ENCODE peak calls at places on chromosomes 7 and 10, in eight cellular contexts. F is neural progenitor cell, P is ovary, K is prostate gland, X is foreskin keratinocyte, I is IMR-90, G is GM23248, Q is left ventricle myocardium inferior. L is an unnamed sample. For H3K4me1, the result is how much of the 10 kb centered on the place peaks cover.

GRCh38 chr10:8056891-8057331 is 2.4 kb downstream of the GATA3 start:
- DNase-seq in K (no peak), F (peak), P (no peak), X (no peak), G (no peak), I (no peak), Q (no peak), L (no peak)

GRCh38 chr7:14999331-14999730 is 96.8 kb upstream of the DGKB start:
- DNase-seq in I (no peak), Q (no peak), K (no peak), P (no peak), G (no peak), F (no peak), X (no peak), L (no peak)

GRCh38 chr7:29019275-29019820 is 61.2 kb upstream of the TRIL start:
- DNase-seq in P (no peak), I (no peak), K (no peak), F (no peak), X (no peak), G (peak), Q (no peak), L (no peak)

GRCh38 chr10:3046941-3047621 is 20.3 kb upstream of the PFKP start:
- DNase-seq in I (peak), Q (no peak), K (no peak), G (no peak), X (no peak), F (peak), P (no peak), L (no peak)

GRCh38 chr10:118116555-118117311 is 70.0 kb upstream of the RAB11FIP2 start:
- DNase-seq in P (peak), Q (no peak), I (no peak), F (no peak), K (peak), X (no peak), G (no peak), L (no peak)

GRCh38 chr7:70238171-70238575 is 639.9 kb downstream of the AUTS2 start:
- DNase-seq in G (no peak), Q (no peak), F (peak), K (no peak), I (no peak), X (no peak), P (no peak), L (no peak)

GRCh38 chr10:8229153-8229552 is 174.7 kb downstream of the GATA3 start:
- DNase-seq in I (no peak), F (no peak), K (no peak), Q (no peak), P (no peak), G (no peak), X (no peak), L (no peak)

GRCh38 chr10:132293416-132294195 is 14.1 kb downstream of the STK32C start:
- DNase-seq in Q (peak), P (peak), I (no peak), K (no peak), X (no peak), G (no peak), F (peak), L (peak)

GRCh38 chr7:135877799-135878198 is 99.4 kb downstream of the MTPN start:
- DNase-seq in I (peak), P (no peak), Q (no peak), G (peak), X (peak), F (no peak), K (peak), L (no peak)

GRCh38 chr7:36448781-36449379 is 59.2 kb downstream of the ANLN start:
- DNase-seq in X (no peak), I (peak), P (no peak), Q (no peak), F (no peak), G (peak), K (no peak), L (no peak)

GRCh38 chr10:62528441-62528840 is 154.3 kb downstream of the ZNF365 start:
- DNase-seq in Q (no peak), X (no peak), I (no peak), K (no peak), P (no peak), F (no peak), G (no peak), L (no peak)

GRCh38 chr10:60444494-60445064 is 54.9 kb upstream of the ANK3 start:
- DNase-seq in F (peak), G (peak), K (no peak), P (no peak), Q (no peak), X (no peak), I (peak), L (no peak)

GRCh38 chr10:116526219-116526618 is 19.5 kb upstream of the PNLIP start:
- DNase-seq in G (no peak), P (no peak), F (no peak), K (no peak), X (peak), Q (no peak), I (no peak), L (no peak)

GRCh38 chr7:116525298-116525912 is 569 bp downstream of the CAV1 start:
- DNase-seq in K (peak), I (no peak), G (peak), P (peak), X (no peak), F (peak), Q (peak), L (peak)

GRCh38 chr10:17074548-17074860 is 55.1 kb downstream of the CUBN start:
- DNase-seq in K (no peak), G (peak), P (no peak), I (peak), X (peak), Q (no peak), F (no peak), L (no peak)

GRCh38 chr10:121115154-121115553 is 264.0 kb downstream of the WDR11 start:
- DNase-seq in F (no peak), K (no peak), P (no peak), X (no peak), Q (no peak), I (no peak), G (no peak), L (no peak)

GRCh38 chr10:95741807-95742528 is 14.0 kb upstream of the ENTPD1 start:
- DNase-seq in K (no peak), Q (no peak), F (no peak), X (no peak), G (peak), P (no peak), I (peak), L (no peak)

GRCh38 chr10:88800152-88801125 is 2.1 kb upstream of the LIPM start:
- DNase-seq in G (peak), Q (no peak), P (no peak), X (peak), F (no peak), I (peak), K (no peak), L (no peak)

GRCh38 chr7:66267249-66267648 is 62.1 kb downstream of the TPST1 start:
- DNase-seq in Q (no peak), G (peak), I (peak), X (no peak), K (peak), F (no peak), P (no peak), L (no peak)

GRCh38 chr7:102239206-102239820 is 47.4 kb upstream of the SH2B2 start:
- DNase-seq in X (no peak), Q (no peak), K (no peak), F (no peak), G (no peak), I (no peak), P (no peak), L (no peak)

GRCh38 chr10:28892818-28893547 is 215.7 kb downstream of the BAMBI start:
- DNase-seq in G (no peak), X (no peak), F (no peak), I (peak), P (no peak), K (no peak), Q (no peak), L (no peak)

GRCh38 chr10:95560288-95561199 is 627 bp downstream of the SORBS1 start:
- DNase-seq in P (peak), F (peak), X (no peak), K (peak), I (peak), Q (peak), G (peak), L (peak)

GRCh38 chr7:19024261-19024660 is 93.2 kb downstream of the TWIST1 start:
- DNase-seq in I (peak), K (no peak), G (peak), Q (no peak), X (peak), F (no peak), P (no peak), L (no peak)

GRCh38 chr7:144548556-144548955 is 145.1 kb upstream of the NOBOX start:
- DNase-seq in K (no peak), X (no peak), F (no peak), I (no peak), G (no peak), Q (no peak), P (no peak), L (no peak)

GRCh38 chr7:117645456-117646181 is 165.8 kb downstream of the CFTR start:
- DNase-seq in F (no peak), K (no peak), X (peak), I (peak), Q (no peak), P (no peak), G (peak), L (no peak)

GRCh38 chr7:6658618-6659345 is 21.7 kb downstream of the ZNF316 start:
- DNase-seq in I (no peak), X (no peak), P (no peak), K (no peak), Q (no peak), G (peak), F (peak), L (peak)

GRCh38 chr7:76509931-76510877 is at the start of gene UPK3B:
- DNase-seq in K (no peak), X (peak), I (no peak), G (peak), Q (no peak), F (peak), P (no peak), L (peak)

GRCh38 chr7:104530243-104530642 is 201.8 kb downstream of the LHFPL3 start:
- DNase-seq in K (no peak), G (no peak), Q (no peak), I (no peak), F (no peak), P (no peak), X (no peak), L (no peak)

GRCh38 chr10:7409045-7409731 is 1.6 kb downstream of the SFMBT2 start:
- DNase-seq in P (peak), K (peak), Q (peak), I (no peak), G (peak), X (no peak), F (peak), L (no peak)

GRCh38 chr10:127498081-127498480 is 51.0 kb upstream of the NPS start:
- DNase-seq in I (no peak), K (no peak), Q (no peak), P (no peak), F (no peak), G (no peak), X (no peak), L (no peak)

GRCh38 chr7:38584443-38585210 is 46.5 kb downstream of the AMPH start:
- DNase-seq in P (no peak), Q (no peak), K (no peak), I (peak), G (peak), F (no peak), X (no peak), L (no peak)

GRCh38 chr7:130008941-130009847 is 42.0 kb downstream of the ZC3HC1 start:
- DNase-seq in F (no peak), P (no peak), K (peak), I (peak), Q (no peak), X (peak), G (peak), L (peak)

GRCh38 chr10:43294241-43294658 is 27.4 kb upstream of the RASGEF1A start:
- DNase-seq in G (no peak), F (no peak), K (no peak), I (no peak), Q (no peak), X (no peak), P (no peak), L (no peak)

GRCh38 chr7:35474100-35474499 is 220.2 kb upstream of the TBX20 start:
- DNase-seq in I (no peak), K (no peak), Q (no peak), P (no peak), G (no peak), F (no peak), X (no peak), L (no peak)

GRCh38 chr7:39936786-39937185 is 13.3 kb upstream of the CDK13 start:
- DNase-seq in G (no peak), X (no peak), Q (no peak), P (no peak), K (no peak), I (no peak), F (no peak), L (no peak)

GRCh38 chr10:33201971-33202370 is 132.5 kb downstream of the NRP1 start:
- DNase-seq in Q (no peak), G (no peak), K (no peak), X (no peak), F (no peak), P (no peak), I (no peak), L (no peak)

GRCh38 chr10:35934637-35934995 is 292.5 kb upstream of the FZD8 start:
- DNase-seq in K (no peak), F (no peak), G (no peak), Q (no peak), I (no peak), P (no peak), X (no peak), L (no peak)

GRCh38 chr10:24825551-24825950 is 101.9 kb upstream of the ARHGAP21 start:
- DNase-seq in K (no peak), F (no peak), G (peak), Q (no peak), I (peak), P (no peak), X (no peak), L (no peak)

DNA sequence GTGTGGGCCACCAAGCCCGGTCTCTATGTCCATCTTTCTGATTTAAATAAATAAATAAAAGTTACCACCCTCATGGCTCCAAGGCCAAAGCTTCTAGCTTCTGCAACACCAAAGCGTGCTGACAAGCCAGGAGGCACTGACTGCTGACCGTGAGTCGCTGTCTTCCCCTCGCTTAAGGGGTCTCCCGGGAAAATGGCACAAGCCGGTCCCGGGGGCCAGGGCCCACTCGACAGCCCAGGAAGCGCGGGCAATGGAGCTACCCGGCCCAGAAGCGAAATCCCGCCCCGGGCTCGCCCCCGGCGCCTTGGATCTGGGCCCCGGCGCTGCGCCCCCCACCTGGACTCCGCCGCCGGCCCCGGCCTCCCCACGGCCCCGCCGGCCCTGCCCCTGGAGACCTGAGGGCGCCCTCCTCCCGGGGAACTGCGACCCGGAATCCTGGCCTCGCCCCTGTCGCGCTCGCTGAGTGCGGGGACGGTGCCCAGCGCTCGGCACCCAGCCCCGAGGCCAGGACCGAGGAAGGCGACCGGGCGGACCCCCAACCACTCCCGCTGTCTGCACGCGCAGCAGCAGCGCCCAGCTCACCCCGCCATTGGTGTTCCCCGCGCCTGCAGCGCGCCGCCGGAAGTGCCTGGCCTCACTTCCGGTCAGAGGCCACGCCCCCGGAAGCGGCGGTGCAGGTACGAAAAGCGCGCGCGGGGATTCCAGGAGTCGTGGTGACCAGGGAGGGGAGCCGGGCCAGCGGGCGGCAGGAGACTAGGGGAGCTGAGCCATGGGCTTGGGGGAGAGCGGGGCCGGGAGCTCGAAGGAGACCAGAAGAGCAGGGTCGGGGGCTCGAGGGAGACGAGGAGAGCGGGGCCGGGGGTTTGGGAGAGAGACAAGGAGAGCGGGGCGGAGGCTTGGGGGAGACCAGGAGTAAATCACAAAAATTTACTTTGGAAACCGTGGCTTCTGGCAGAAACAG is at the start of the genes MRM2 and NUDT1:
- DNase-seq in K (peak), X (no peak), F (peak), Q (peak), P (peak), G (peak), I (peak), L (peak)
- H3K4me1 ChIP-seq in K (under half), X (under half), F (under half), Q (under half), P (under half), G (under half), I (under half), L (under half)

DNA sequence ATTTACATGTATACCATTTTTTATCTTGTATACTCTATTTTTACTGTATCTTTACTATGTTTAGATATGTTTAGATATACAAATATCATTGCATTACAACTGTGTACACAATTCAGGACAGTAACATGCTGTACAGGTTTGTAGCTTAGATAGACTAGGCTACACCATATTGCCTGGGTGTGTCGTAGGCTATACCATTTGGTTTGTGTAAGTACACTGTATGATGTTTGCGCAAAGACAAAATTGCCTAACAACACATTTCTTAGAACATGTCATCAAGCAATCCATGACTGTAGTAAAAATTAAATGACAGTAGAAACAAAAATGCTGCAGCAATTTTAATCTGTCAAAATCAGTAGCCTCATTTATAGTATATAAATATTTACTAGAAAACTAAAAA is 812.2 kb downstream of the GRM8 start:
- DNase-seq in G (no peak), Q (no peak), X (no peak), F (no peak), K (no peak), I (no peak), P (no peak), L (no peak)
- H3K4me1 ChIP-seq in G (under half), Q (under half), X (under half), F (under half), K (under half), I (under half), P (under half), L (under half)

DNA sequence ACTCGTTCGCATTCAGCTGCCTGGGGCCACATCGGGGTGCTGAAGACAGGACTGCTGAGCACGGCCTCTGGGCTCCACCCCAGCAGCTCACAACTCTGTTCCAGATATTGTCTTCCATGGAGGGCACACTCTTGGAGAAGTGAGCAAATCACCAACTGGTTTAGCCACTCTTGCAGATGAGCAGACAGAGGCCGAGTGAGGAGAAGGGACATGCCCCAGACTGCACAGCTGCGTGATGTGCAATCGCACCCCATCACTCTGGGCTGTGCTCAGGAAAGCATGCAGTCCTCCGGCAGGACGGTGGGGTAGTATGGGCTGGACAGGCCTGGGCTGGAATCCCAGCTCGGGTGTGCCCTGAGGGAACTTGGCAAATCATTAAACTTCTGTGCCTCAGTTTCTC is 111.6 kb downstream of the FAM53B start:
- DNase-seq in P (no peak), I (no peak), F (no peak), X (peak), Q (no peak), G (no peak), K (peak), L (no peak)
- H3K4me1 ChIP-seq in P (under half), I (under half), F (under half), X (under half), Q (half or more), G (under half), K (under half), L (half or more)

DNA sequence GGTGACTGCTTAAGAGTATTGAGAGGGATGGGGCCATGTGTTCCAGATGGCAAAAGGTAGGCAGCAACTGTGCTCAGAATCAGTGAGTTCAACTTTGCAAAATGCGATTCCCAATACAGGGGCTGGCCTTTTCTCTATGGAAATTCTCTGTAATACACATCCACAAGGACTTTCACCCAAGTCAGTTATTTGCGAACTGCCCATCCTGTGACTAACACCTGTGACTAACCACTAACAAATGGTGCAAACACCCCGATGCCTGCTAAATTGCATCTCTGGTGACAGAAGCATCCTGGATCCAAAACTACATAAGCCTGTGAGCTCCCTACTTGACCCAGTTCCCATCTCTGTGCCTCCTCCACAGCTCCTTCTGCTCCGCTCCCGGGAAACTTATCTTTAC is 9.0 kb upstream of the CUZD1 start:
- DNase-seq in X (peak), G (peak), Q (no peak), K (no peak), F (no peak), P (no peak), I (peak), L (no peak)
- H3K4me1 ChIP-seq in X (under half), G (half or more), Q (under half), K (under half), F (under half), P (under half), I (under half), L (under half)

GRCh38 chr7:22380333-22380732 is 23.4 kb upstream of the RAPGEF5 start:
- DNase-seq in I (no peak), Q (no peak), X (no peak), P (no peak), G (no peak), K (no peak), F (no peak), L (no peak)
- H3K4me1 ChIP-seq in I (under half), Q (under half), X (under half), P (under half), G (under half), K (under half), F (under half), L (under half)

DNA sequence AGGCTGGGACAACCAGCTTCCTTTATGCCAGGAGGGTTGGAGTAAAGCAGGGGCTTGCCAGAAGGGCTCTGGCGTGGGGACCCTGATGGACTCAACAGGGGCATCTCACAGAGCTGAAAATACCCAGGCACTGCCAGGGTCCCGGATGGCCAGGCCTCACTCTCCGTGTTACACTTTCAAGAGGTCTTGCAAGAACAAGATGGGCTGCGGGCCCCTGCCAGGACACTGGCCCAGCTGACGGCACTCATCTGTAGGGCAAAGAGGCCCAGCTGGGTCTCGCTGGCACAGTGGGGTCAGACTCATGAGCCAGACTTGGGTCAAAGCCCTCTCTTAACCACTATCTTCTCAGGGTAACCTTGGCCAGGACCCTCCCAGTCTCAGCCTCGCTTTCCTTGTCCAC is 90.9 kb downstream of the FAM53B start:
- DNase-seq in P (no peak), Q (no peak), F (no peak), G (no peak), I (no peak), K (no peak), X (no peak), L (no peak)
- H3K4me1 ChIP-seq in P (under half), Q (half or more), F (under half), G (under half), I (under half), K (under half), X (under half), L (half or more)

L was measured in upper lobe of right lung.